ENCODE peak calls at places on chromosomes 11 and 22, in ten cellular contexts. Q, M, R, J, K, E, A, N, U and Y are unnamed samples.

GRCh38 chr11:73576226-73576625 is 21.7 kb downstream of the FAM168A start:
- DNase-seq in Q (no peak), M (no peak), R (no peak), J (no peak), K (no peak), E (no peak), A (no peak), N (no peak), U (no peak), Y (no peak)

GRCh38 chr11:72418834-72419560 is 15.3 kb downstream of the CLPB start:
- DNase-seq in Q (no peak), M (no peak), R (no peak), J (no peak), K (no peak), E (no peak), A (no peak), N (no peak), U (no peak), Y (no peak)

GRCh38 chr11:73950869-73951710 is at the start of gene DNAJB13:
- DNase-seq in Q (peak; percentile 34), M (no peak), R (peak; percentile 18), J (peak; percentile 37), K (no peak), E (peak; percentile 68), A (no peak), N (no peak), U (no peak), Y (no peak)

GRCh38 chr22:23104109-23104971 is 34.0 kb downstream of the GNAZ start:
- DNase-seq in Q (no peak), M (no peak), R (no peak), J (no peak), K (no peak), E (no peak), A (no peak), N (no peak), U (no peak), Y (no peak)

GRCh38 chr11:71432761-71433647 is 15.2 kb downstream of the DHCR7 start:
- DNase-seq in Q (no peak), M (no peak), R (no peak), J (no peak), K (no peak), E (no peak), A (no peak), N (no peak), U (no peak), Y (no peak)

GRCh38 chr22:32037236-32037635 is 5.8 kb upstream of the SLC5A1 start:
- DNase-seq in Q (no peak), M (no peak), R (no peak), J (no peak), K (no peak), E (no peak), A (no peak), N (no peak), U (no peak), Y (no peak)

GRCh38 chr11:3122775-3123201 is 42.3 kb downstream of the OSBPL5 start:
- DNase-seq in Q (no peak), M (no peak), R (no peak), J (no peak), K (peak; percentile 16), E (no peak), A (no peak), N (no peak), U (peak; percentile 27), Y (no peak)

GRCh38 chr22:46828323-46829139 is 66.1 kb downstream of the TBC1D22A start:
- DNase-seq in Q (no peak), M (no peak), R (no peak), J (no peak), K (no peak), E (no peak), A (no peak), N (no peak), U (no peak), Y (no peak)